ENCODE peak calls at places on chromosomes 3 and 15, in six cellular contexts. P is tibial nerve, Y is cardiac muscle cell, F is AG04450, M is body of pancreas, J is right lobe of liver. K is an unnamed sample.

GRCh38 chr3:174331095-174331802 is 527.9 kb upstream of the NAALADL2 start:
- DNase-seq in P (no peak), Y (no peak), F (no peak), M (no peak), J (no peak), K (no peak)

GRCh38 chr3:198107840-198108734 is 148.1 kb downstream of the LMLN start:
- DNase-seq in P (no peak), Y (no peak), F (peak; percentile 3), M (peak; percentile 22), J (no peak), K (no peak)

GRCh38 chr3:159458982-159459381 is 529.7 kb upstream of the IL12A start:
- DNase-seq in P (no peak), Y (no peak), F (no peak), M (no peak), J (no peak), K (no peak)

GRCh38 chr3:114775395-114775794 is 371.7 kb downstream of the ZBTB20 start:
- DNase-seq in P (no peak), Y (no peak), F (no peak), M (no peak), J (no peak), K (no peak)

GRCh38 chr3:30476373-30477082 is 129.9 kb upstream of the TGFBR2 start:
- DNase-seq in P (no peak), Y (no peak), F (no peak), M (no peak), J (no peak), K (no peak)

GRCh38 chr15:48433226-48433886 is 102.1 kb downstream of the DUT start:
- DNase-seq in P (no peak), Y (no peak), F (no peak), M (no peak), J (no peak), K (no peak)

GRCh38 chr15:89367485-89368451 is 33.1 kb upstream of the POLG start:
- DNase-seq in P (no peak), Y (no peak), F (no peak), M (no peak), J (no peak), K (peak; percentile 94)

GRCh38 chr15:63462053-63462452 is 42.3 kb upstream of the USP3 start:
- DNase-seq in P (no peak), Y (no peak), F (peak; percentile 24), M (no peak), J (no peak), K (no peak)

GRCh38 chr3:134652409-134652831 is 1.6 kb upstream of the KY start:
- DNase-seq in P (no peak), Y (no peak), F (no peak), M (no peak), J (no peak), K (no peak)

GRCh38 chr15:33737687-33738606 is 230.3 kb upstream of the CHRM5 start:
- DNase-seq in P (peak; percentile 54), Y (peak; percentile 62), F (no peak), M (peak; percentile 52), J (no peak), K (no peak)

DNA sequence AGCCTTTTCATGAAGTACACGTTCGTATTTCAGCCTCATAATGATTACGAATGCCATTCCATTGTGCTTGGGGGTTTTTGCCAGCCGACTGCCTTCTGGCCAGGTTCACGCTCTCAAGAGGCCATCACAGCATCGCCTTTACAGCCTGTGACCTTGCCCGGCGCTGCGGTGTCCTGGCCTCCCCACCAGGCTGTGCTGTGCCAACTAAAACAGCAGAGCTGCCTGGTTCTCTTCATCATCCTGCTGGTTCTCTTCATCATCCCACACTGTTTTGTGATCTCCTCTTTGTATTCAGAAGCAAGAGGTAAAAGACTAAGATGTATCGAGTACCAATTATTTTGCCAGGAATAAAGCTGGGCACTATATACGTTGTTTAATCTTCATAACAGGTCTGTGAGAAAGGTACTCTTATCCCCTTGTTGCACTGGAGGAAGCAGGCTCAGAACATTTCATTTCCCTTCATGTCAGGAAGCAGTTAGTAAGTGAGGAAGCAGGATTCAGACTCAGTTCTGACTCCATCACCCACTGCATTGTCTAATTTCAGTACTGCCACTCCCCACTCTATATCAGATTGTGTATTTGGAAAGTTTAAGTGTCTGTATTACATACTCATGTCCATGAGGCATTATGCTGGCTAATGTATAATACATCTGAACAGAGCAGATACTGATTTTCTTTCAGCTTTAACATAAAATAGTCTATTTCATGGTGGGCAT is 92.7 kb downstream of the LRRC28 start:
- DNase-seq in P (no peak), Y (peak; percentile 37), F (no peak), M (peak; percentile 8), J (no peak), K (peak; percentile 48)
- TF ChIP-seq CTCF in P (peak; percentile 8), Y (peak; percentile 40), F (peak; percentile 15), M (peak; percentile 15), J (no peak), K (peak; percentile 34)

GRCh38 chr3:179028408-179028807 is 43.2 kb downstream of the ZMAT3 start:
- DNase-seq in P (no peak), Y (no peak), F (no peak), M (no peak), J (no peak), K (no peak)

GRCh38 chr3:179029096-179029495 is 42.5 kb downstream of the ZMAT3 start:
- DNase-seq in P (no peak), Y (no peak), F (no peak), M (no peak), J (no peak), K (no peak)

GRCh38 chr3:179026636-179027035 is 45.0 kb downstream of the ZMAT3 start:
- DNase-seq in P (no peak), Y (no peak), F (no peak), M (no peak), J (no peak), K (no peak)

GRCh38 chr3:179027326-179027900 is 44.2 kb downstream of the ZMAT3 start:
- DNase-seq in P (peak; percentile 11), Y (no peak), F (no peak), M (peak; percentile 18), J (no peak), K (no peak)
- H3K4me3 ChIP-seq in P (no peak overlapping the region), Y (no peak overlapping the region), F (no peak overlapping the region), M (no peak overlapping the region), J (no peak overlapping the region), K (no peak overlapping the region)

DNA sequence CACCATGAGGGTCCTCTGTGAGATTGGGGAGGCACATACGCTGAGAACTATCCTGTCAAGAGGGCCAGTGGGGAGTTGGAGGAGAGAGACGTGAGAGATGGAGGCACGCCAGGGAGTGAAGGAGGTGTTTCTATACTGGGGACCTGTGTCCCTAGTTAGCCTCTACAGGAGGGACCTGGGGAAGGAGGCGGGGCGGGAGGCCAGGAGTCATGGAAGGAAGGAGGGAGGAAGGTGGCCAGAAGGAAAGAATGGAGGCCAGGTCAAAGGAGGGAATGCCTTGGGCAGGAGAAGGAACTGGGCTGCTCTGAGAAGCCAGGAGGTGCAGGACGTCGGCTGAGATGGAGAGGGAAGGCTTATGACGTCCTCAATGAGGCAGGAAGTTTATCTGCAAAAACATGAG is 60.1 kb downstream of the ADCY5 start:
- DNase-seq in P (no peak), Y (no peak), F (no peak), M (no peak), J (no peak), K (no peak)
- H3K27ac ChIP-seq in P (no peak overlapping the region), Y (no peak overlapping the region), F (no peak overlapping the region), M (no peak overlapping the region), J (peak overlapping the region; percentile 34), K (peak overlapping the region; percentile 0)

GRCh38 chr15:39628131-39628482 is 47.2 kb downstream of the THBS1 start:
- DNase-seq in P (no peak), Y (peak; percentile 59), F (no peak), M (peak; percentile 23), J (no peak), K (no peak)
- TF ChIP-seq CTCF in P (no peak), Y (peak; percentile 39), F (peak; percentile 42), M (peak; percentile 52), J (peak; percentile 31), K (no peak)